ENCODE peak calls at places on chromosome 4, in eight cellular contexts. One of them, this sample, is unnamed.

GRCh38 chr4:20529681-20530080 is 170.6 kb upstream of the PACRGL start:
- DNase-seq in fibroblast of the aortic adventitia: no peak
- DNase-seq in cardiac muscle cell: no peak
- DNase-seq in epithelial cell of esophagus: no peak
- DNase-seq in lower lobe of right lung: no peak
- DNase-seq in bronchial epithelial cell: no peak
- DNase-seq in ovary: no peak
- DNase-seq in H9: no peak
- DNase-seq in this sample: no peak

GRCh38 chr4:23337292-23337691 is 552.6 kb downstream of the PPARGC1A start:
- DNase-seq in H9: no peak
- DNase-seq in bronchial epithelial cell: peak
- DNase-seq in cardiac muscle cell: no peak
- DNase-seq in epithelial cell of esophagus: no peak
- DNase-seq in lower lobe of right lung: no peak
- DNase-seq in ovary: no peak
- DNase-seq in fibroblast of the aortic adventitia: no peak
- DNase-seq in this sample: no peak

GRCh38 chr4:119286377-119287002 is 35.4 kb downstream of the FABP2 start:
- DNase-seq in epithelial cell of esophagus: peak
- DNase-seq in H9: no peak
- DNase-seq in ovary: no peak
- DNase-seq in cardiac muscle cell: peak
- DNase-seq in fibroblast of the aortic adventitia: peak
- DNase-seq in bronchial epithelial cell: peak
- DNase-seq in lower lobe of right lung: no peak
- DNase-seq in this sample: no peak

GRCh38 chr4:153616005-153616555 is 68.0 kb upstream of the TLR2 start:
- DNase-seq in lower lobe of right lung: no peak
- DNase-seq in bronchial epithelial cell: no peak
- DNase-seq in ovary: no peak
- DNase-seq in cardiac muscle cell: no peak
- DNase-seq in H9: no peak
- DNase-seq in fibroblast of the aortic adventitia: peak
- DNase-seq in epithelial cell of esophagus: no peak
- DNase-seq in this sample: no peak

GRCh38 chr4:183014361-183015084 is 84.5 kb upstream of the WWC2 start:
- DNase-seq in lower lobe of right lung: no peak
- DNase-seq in cardiac muscle cell: peak
- DNase-seq in epithelial cell of esophagus: no peak
- DNase-seq in bronchial epithelial cell: no peak
- DNase-seq in H9: no peak
- DNase-seq in ovary: no peak
- DNase-seq in fibroblast of the aortic adventitia: no peak
- DNase-seq in this sample: no peak

GRCh38 chr4:3316146-3316545 is 23.3 kb downstream of the RGS12 start:
- DNase-seq in H9: peak
- DNase-seq in epithelial cell of esophagus: no peak
- DNase-seq in ovary: no peak
- DNase-seq in lower lobe of right lung: no peak
- DNase-seq in bronchial epithelial cell: no peak
- DNase-seq in fibroblast of the aortic adventitia: no peak
- DNase-seq in cardiac muscle cell: no peak
- DNase-seq in this sample: no peak

GRCh38 chr4:124594945-124595344 is 117.6 kb downstream of the ANKRD50 start:
- DNase-seq in fibroblast of the aortic adventitia: no peak
- DNase-seq in bronchial epithelial cell: no peak
- DNase-seq in epithelial cell of esophagus: no peak
- DNase-seq in lower lobe of right lung: no peak
- DNase-seq in H9: no peak
- DNase-seq in ovary: no peak
- DNase-seq in cardiac muscle cell: no peak
- DNase-seq in this sample: no peak

GRCh38 chr4:38026138-38026740 is 66.0 kb downstream of the PTTG2 start:
- DNase-seq in lower lobe of right lung: no peak
- DNase-seq in fibroblast of the aortic adventitia: no peak
- DNase-seq in cardiac muscle cell: no peak
- DNase-seq in H9: no peak
- DNase-seq in bronchial epithelial cell: no peak
- DNase-seq in epithelial cell of esophagus: no peak
- DNase-seq in ovary: no peak
- DNase-seq in this sample: no peak

GRCh38 chr4:76836860-76837564 is 60.9 kb downstream of the SOWAHB start:
- DNase-seq in bronchial epithelial cell: no peak
- DNase-seq in lower lobe of right lung: no peak
- DNase-seq in epithelial cell of esophagus: no peak
- DNase-seq in fibroblast of the aortic adventitia: no peak
- DNase-seq in ovary: no peak
- DNase-seq in H9: no peak
- DNase-seq in cardiac muscle cell: no peak
- DNase-seq in this sample: no peak

GRCh38 chr4:6056976-6057766 is 38.9 kb upstream of the C4orf50 start:
- DNase-seq in bronchial epithelial cell: no peak
- DNase-seq in fibroblast of the aortic adventitia: no peak
- DNase-seq in epithelial cell of esophagus: no peak
- DNase-seq in cardiac muscle cell: no peak
- DNase-seq in ovary: no peak
- DNase-seq in lower lobe of right lung: no peak
- DNase-seq in H9: no peak
- DNase-seq in this sample: no peak

GRCh38 chr4:86522349-86522748 is 71.8 kb upstream of the PTPN13 start:
- DNase-seq in bronchial epithelial cell: peak
- DNase-seq in lower lobe of right lung: no peak
- DNase-seq in ovary: no peak
- DNase-seq in fibroblast of the aortic adventitia: peak
- DNase-seq in H9: no peak
- DNase-seq in cardiac muscle cell: peak
- DNase-seq in epithelial cell of esophagus: no peak
- DNase-seq in this sample: no peak

GRCh38 chr4:73450398-73451004 is 14.5 kb downstream of the AFP start:
- DNase-seq in H9: peak
- DNase-seq in epithelial cell of esophagus: peak
- DNase-seq in bronchial epithelial cell: peak
- DNase-seq in ovary: peak
- DNase-seq in cardiac muscle cell: peak
- DNase-seq in lower lobe of right lung: no peak
- DNase-seq in fibroblast of the aortic adventitia: peak
- DNase-seq in this sample: peak

GRCh38 chr4:10164877-10165283 is 48.3 kb upstream of the WDR1 start:
- DNase-seq in cardiac muscle cell: peak
- DNase-seq in fibroblast of the aortic adventitia: peak
- DNase-seq in bronchial epithelial cell: peak
- DNase-seq in epithelial cell of esophagus: peak
- DNase-seq in lower lobe of right lung: no peak
- DNase-seq in ovary: no peak
- DNase-seq in H9: peak
- DNase-seq in this sample: peak

GRCh38 chr4:25986807-25987206 is 72.8 kb downstream of the SMIM20 start:
- DNase-seq in lower lobe of right lung: no peak
- DNase-seq in H9: no peak
- DNase-seq in cardiac muscle cell: no peak
- DNase-seq in ovary: no peak
- DNase-seq in bronchial epithelial cell: no peak
- DNase-seq in fibroblast of the aortic adventitia: no peak
- DNase-seq in epithelial cell of esophagus: no peak
- DNase-seq in this sample: no peak
- TF ChIP-seq CTCF in lower lobe of right lung: no peak
- TF ChIP-seq CTCF in H9: no peak
- TF ChIP-seq CTCF in cardiac muscle cell: no peak
- TF ChIP-seq CTCF in ovary: no peak
- TF ChIP-seq CTCF in bronchial epithelial cell: no peak
- TF ChIP-seq CTCF in fibroblast of the aortic adventitia: no peak
- TF ChIP-seq CTCF in epithelial cell of esophagus: no peak
- TF ChIP-seq CTCF in this sample: no peak

DNA sequence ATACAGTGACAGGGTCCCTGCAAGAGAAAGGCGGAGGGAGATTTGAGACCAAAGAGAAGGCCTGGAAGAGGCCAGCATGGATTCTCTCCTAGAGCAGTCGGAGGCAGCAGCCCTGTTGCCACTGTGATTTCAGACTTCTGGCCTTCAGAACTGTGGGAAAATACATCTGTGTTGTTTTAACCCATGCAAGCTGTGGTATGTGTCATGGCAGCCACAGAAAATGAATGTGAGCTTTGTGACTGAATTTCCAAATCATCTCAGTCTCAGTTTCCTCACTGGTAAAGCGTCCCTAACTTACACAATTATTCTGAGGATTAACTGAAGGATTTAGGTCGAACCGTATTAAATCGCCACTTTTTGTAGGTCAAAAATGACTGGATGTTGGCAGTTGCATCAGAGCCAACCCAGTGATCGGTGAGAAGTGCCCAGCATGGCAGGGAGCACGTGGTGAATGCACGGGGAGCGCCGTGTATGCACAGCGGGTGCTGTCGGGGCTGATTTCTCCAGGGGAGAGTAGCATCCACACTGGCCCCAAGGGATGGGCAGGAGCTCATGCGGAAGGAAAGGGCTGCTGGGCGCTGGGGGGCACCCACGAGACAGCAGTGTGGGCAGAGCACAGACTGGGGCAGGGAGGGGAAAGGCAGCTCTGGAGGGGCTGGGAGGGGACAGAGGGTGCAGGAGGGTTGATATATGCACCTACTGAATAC is 23.8 kb upstream of the NSG1 start:
- DNase-seq in fibroblast of the aortic adventitia: no peak
- DNase-seq in epithelial cell of esophagus: no peak
- DNase-seq in ovary: no peak
- DNase-seq in cardiac muscle cell: no peak
- DNase-seq in H9: no peak
- DNase-seq in bronchial epithelial cell: no peak
- DNase-seq in lower lobe of right lung: no peak
- DNase-seq in this sample: no peak
- TF ChIP-seq CTCF in fibroblast of the aortic adventitia: no peak
- TF ChIP-seq CTCF in epithelial cell of esophagus: no peak
- TF ChIP-seq CTCF in ovary: no peak
- TF ChIP-seq CTCF in cardiac muscle cell: no peak
- TF ChIP-seq CTCF in H9: no peak
- TF ChIP-seq CTCF in bronchial epithelial cell: no peak
- TF ChIP-seq CTCF in lower lobe of right lung: no peak
- TF ChIP-seq CTCF in this sample: no peak

GRCh38 chr4:26379837-26380236 is 59.0 kb downstream of the RBPJ start:
- DNase-seq in H9: no peak
- DNase-seq in ovary: no peak
- DNase-seq in epithelial cell of esophagus: no peak
- DNase-seq in cardiac muscle cell: no peak
- DNase-seq in bronchial epithelial cell: no peak
- DNase-seq in lower lobe of right lung: no peak
- DNase-seq in fibroblast of the aortic adventitia: no peak
- DNase-seq in this sample: no peak

GRCh38 chr4:26377352-26378311 is 56.8 kb downstream of the RBPJ start:
- DNase-seq in epithelial cell of esophagus: no peak
- DNase-seq in lower lobe of right lung: no peak
- DNase-seq in cardiac muscle cell: no peak
- DNase-seq in ovary: no peak
- DNase-seq in H9: no peak
- DNase-seq in bronchial epithelial cell: no peak
- DNase-seq in fibroblast of the aortic adventitia: no peak
- DNase-seq in this sample: no peak

GRCh38 chr4:26372525-26373172 is 51.8 kb downstream of the RBPJ start:
- DNase-seq in ovary: no peak
- DNase-seq in cardiac muscle cell: peak
- DNase-seq in H9: no peak
- DNase-seq in bronchial epithelial cell: peak
- DNase-seq in lower lobe of right lung: no peak
- DNase-seq in fibroblast of the aortic adventitia: peak
- DNase-seq in epithelial cell of esophagus: peak
- DNase-seq in this sample: no peak

GRCh38 chr4:26372076-26372475 is 51.3 kb downstream of the RBPJ start:
- DNase-seq in H9: no peak
- DNase-seq in lower lobe of right lung: no peak
- DNase-seq in fibroblast of the aortic adventitia: no peak
- DNase-seq in ovary: no peak
- DNase-seq in epithelial cell of esophagus: no peak
- DNase-seq in cardiac muscle cell: no peak
- DNase-seq in bronchial epithelial cell: no peak
- DNase-seq in this sample: no peak

DNA sequence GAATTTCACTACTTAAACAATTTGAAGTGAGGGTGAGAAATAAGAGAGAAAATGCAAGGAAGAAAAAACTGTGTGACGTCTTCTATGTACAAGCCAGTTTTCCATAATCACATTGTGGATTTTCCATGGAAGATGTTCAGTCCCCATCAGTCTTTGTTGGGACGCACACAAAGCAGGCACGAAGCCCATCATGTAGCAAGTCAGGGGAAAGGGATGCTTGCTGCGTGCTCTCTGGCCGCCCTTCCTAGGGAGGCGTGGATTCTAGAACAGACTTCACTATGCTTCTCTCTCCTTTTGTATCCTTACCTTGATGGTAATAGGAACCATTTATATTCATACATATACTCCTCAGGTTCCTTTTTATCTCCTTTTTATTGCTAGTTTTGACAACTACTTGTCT is 54.8 kb downstream of the RBPJ start:
- DNase-seq in H9: no peak
- DNase-seq in bronchial epithelial cell: no peak
- DNase-seq in epithelial cell of esophagus: no peak
- DNase-seq in ovary: no peak
- DNase-seq in fibroblast of the aortic adventitia: no peak
- DNase-seq in cardiac muscle cell: no peak
- DNase-seq in lower lobe of right lung: no peak
- DNase-seq in this sample: no peak
- TF ChIP-seq CTCF in H9: no peak
- TF ChIP-seq CTCF in bronchial epithelial cell: no peak
- TF ChIP-seq CTCF in epithelial cell of esophagus: no peak
- TF ChIP-seq CTCF in ovary: no peak
- TF ChIP-seq CTCF in fibroblast of the aortic adventitia: no peak
- TF ChIP-seq CTCF in cardiac muscle cell: no peak
- TF ChIP-seq CTCF in lower lobe of right lung: no peak
- TF ChIP-seq CTCF in this sample: no peak

DNA sequence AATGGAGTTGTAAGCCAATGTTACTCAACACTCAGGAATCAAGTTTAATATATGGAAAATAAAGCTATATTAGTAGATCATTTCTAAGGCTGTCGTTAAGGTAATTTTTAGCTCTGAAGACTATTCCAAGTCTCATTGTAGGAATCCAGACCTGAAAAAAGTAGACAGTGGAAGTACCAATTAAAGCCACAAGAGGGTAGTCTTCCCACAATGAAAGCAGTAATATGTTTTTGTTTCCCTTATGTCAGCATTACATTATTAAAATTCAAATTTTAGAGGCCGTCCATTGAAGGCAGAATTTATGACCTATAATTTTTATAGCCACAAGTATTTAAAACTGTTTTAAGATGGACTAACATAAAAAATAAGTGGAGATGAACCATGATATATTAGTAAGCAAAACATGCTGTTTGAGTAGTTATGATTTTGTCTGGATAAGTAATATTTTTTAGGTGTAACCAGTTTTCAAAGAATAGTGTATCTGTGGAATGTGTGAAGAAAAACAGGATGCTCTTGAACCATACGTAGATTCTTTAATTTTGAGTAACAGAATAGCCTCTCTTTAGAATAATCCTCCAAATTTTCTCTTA is 372.6 kb upstream of the TECRL start:
- DNase-seq in cardiac muscle cell: peak
- DNase-seq in fibroblast of the aortic adventitia: peak
- DNase-seq in bronchial epithelial cell: peak
- DNase-seq in epithelial cell of esophagus: peak
- DNase-seq in ovary: no peak
- DNase-seq in lower lobe of right lung: no peak
- DNase-seq in H9: no peak
- DNase-seq in this sample: peak
- TF ChIP-seq CTCF in cardiac muscle cell: peak
- TF ChIP-seq CTCF in fibroblast of the aortic adventitia: peak
- TF ChIP-seq CTCF in bronchial epithelial cell: peak
- TF ChIP-seq CTCF in epithelial cell of esophagus: peak
- TF ChIP-seq CTCF in ovary: no peak
- TF ChIP-seq CTCF in lower lobe of right lung: peak
- TF ChIP-seq CTCF in H9: peak
- TF ChIP-seq CTCF in this sample: peak

GRCh38 chr4:100935090-100935489 is 412.2 kb downstream of the PPP3CA start:
- DNase-seq in ovary: no peak
- DNase-seq in cardiac muscle cell: no peak
- DNase-seq in bronchial epithelial cell: peak
- DNase-seq in H9: no peak
- DNase-seq in epithelial cell of esophagus: peak
- DNase-seq in fibroblast of the aortic adventitia: peak
- DNase-seq in lower lobe of right lung: no peak
- DNase-seq in this sample: peak
- TF ChIP-seq CTCF in ovary: no peak
- TF ChIP-seq CTCF in cardiac muscle cell: no peak
- TF ChIP-seq CTCF in bronchial epithelial cell: peak
- TF ChIP-seq CTCF in H9: peak
- TF ChIP-seq CTCF in epithelial cell of esophagus: peak
- TF ChIP-seq CTCF in fibroblast of the aortic adventitia: peak
- TF ChIP-seq CTCF in lower lobe of right lung: no peak
- TF ChIP-seq CTCF in this sample: peak

This sample was measured in RWPE1.